ENCODE peak calls at places on chromosomes 6 and 20, in nine cellular contexts. One of them, this sample, is unnamed.

GRCh38 chr6:100370265-100370664 is 94.5 kb downstream of the SIM1 start:
- DNase-seq in natural killer cell: no peak
- DNase-seq in GM06990: no peak
- DNase-seq in astrocyte of the spinal cord: no peak
- DNase-seq in A172: peak; percentile 2
- DNase-seq in right atrium auricular region: no peak
- DNase-seq in RWPE1: no peak
- DNase-seq in right cardiac atrium: no peak
- DNase-seq in choroid plexus epithelial cell: peak; percentile 26
- DNase-seq in this sample: peak; percentile 18

GRCh38 chr6:48826884-48827701 is 636.0 kb downstream of the MMUT start:
- DNase-seq in natural killer cell: no peak
- DNase-seq in GM06990: no peak
- DNase-seq in astrocyte of the spinal cord: peak; percentile 92
- DNase-seq in A172: peak; percentile 99
- DNase-seq in right atrium auricular region: peak; percentile 66
- DNase-seq in RWPE1: peak; percentile 89
- DNase-seq in right cardiac atrium: no peak
- DNase-seq in choroid plexus epithelial cell: peak; percentile 89
- DNase-seq in this sample: peak; percentile 99

GRCh38 chr6:100463685-100464161 is 998 bp downstream of the SIM1 start:
- DNase-seq in natural killer cell: no peak
- DNase-seq in GM06990: no peak
- DNase-seq in astrocyte of the spinal cord: no peak
- DNase-seq in A172: no peak
- DNase-seq in right atrium auricular region: no peak
- DNase-seq in RWPE1: no peak
- DNase-seq in right cardiac atrium: no peak
- DNase-seq in choroid plexus epithelial cell: no peak
- DNase-seq in this sample: no peak

GRCh38 chr20:61841551-61841950 is 224.1 kb downstream of the TAF4 start:
- DNase-seq in natural killer cell: no peak
- DNase-seq in GM06990: no peak
- DNase-seq in astrocyte of the spinal cord: no peak
- DNase-seq in A172: no peak
- DNase-seq in right atrium auricular region: no peak
- DNase-seq in RWPE1: no peak
- DNase-seq in right cardiac atrium: peak; percentile 16
- DNase-seq in choroid plexus epithelial cell: no peak
- DNase-seq in this sample: no peak

GRCh38 chr20:38173237-38174156 is 8.4 kb upstream of the TGM2 start:
- DNase-seq in natural killer cell: no peak
- DNase-seq in GM06990: no peak
- DNase-seq in astrocyte of the spinal cord: peak; percentile 87
- DNase-seq in A172: peak; percentile 96
- DNase-seq in right atrium auricular region: peak; percentile 91
- DNase-seq in RWPE1: peak; percentile 98
- DNase-seq in right cardiac atrium: peak; percentile 85
- DNase-seq in choroid plexus epithelial cell: peak; percentile 89
- DNase-seq in this sample: peak; percentile 98

GRCh38 chr6:111791415-111791814 is 81.8 kb downstream of the FYN start:
- DNase-seq in natural killer cell: no peak
- DNase-seq in GM06990: no peak
- DNase-seq in astrocyte of the spinal cord: no peak
- DNase-seq in A172: no peak
- DNase-seq in right atrium auricular region: no peak
- DNase-seq in RWPE1: no peak
- DNase-seq in right cardiac atrium: no peak
- DNase-seq in choroid plexus epithelial cell: peak; percentile 44
- DNase-seq in this sample: no peak

GRCh38 chr20:47195573-47195972 is 160.9 kb downstream of the ZMYND8 start:
- DNase-seq in natural killer cell: no peak
- DNase-seq in GM06990: no peak
- DNase-seq in astrocyte of the spinal cord: no peak
- DNase-seq in A172: no peak
- DNase-seq in right atrium auricular region: no peak
- DNase-seq in RWPE1: no peak
- DNase-seq in right cardiac atrium: no peak
- DNase-seq in choroid plexus epithelial cell: no peak
- DNase-seq in this sample: no peak

GRCh38 chr6:156862711-156863110 is 85.5 kb downstream of the ARID1B start:
- DNase-seq in natural killer cell: no peak
- DNase-seq in GM06990: no peak
- DNase-seq in astrocyte of the spinal cord: no peak
- DNase-seq in A172: no peak
- DNase-seq in right atrium auricular region: no peak
- DNase-seq in RWPE1: no peak
- DNase-seq in right cardiac atrium: no peak
- DNase-seq in choroid plexus epithelial cell: no peak
- DNase-seq in this sample: no peak

GRCh38 chr20:3072530-3073250 is 1.3 kb downstream of the OXT start:
- DNase-seq in natural killer cell: no peak
- DNase-seq in GM06990: no peak
- DNase-seq in astrocyte of the spinal cord: no peak
- DNase-seq in A172: no peak
- DNase-seq in right atrium auricular region: no peak
- DNase-seq in RWPE1: no peak
- DNase-seq in right cardiac atrium: no peak
- DNase-seq in choroid plexus epithelial cell: no peak
- DNase-seq in this sample: no peak

GRCh38 chr20:55160996-55161395 is 685.6 kb downstream of the DOK5 start:
- DNase-seq in natural killer cell: no peak
- DNase-seq in GM06990: no peak
- DNase-seq in astrocyte of the spinal cord: peak; percentile 85
- DNase-seq in A172: peak; percentile 99
- DNase-seq in right atrium auricular region: no peak
- DNase-seq in RWPE1: peak; percentile 53
- DNase-seq in right cardiac atrium: no peak
- DNase-seq in choroid plexus epithelial cell: no peak
- DNase-seq in this sample: peak; percentile 48

GRCh38 chr20:17228624-17229061 is 1.8 kb downstream of the PCSK2 start:
- DNase-seq in natural killer cell: no peak
- DNase-seq in GM06990: no peak
- DNase-seq in astrocyte of the spinal cord: no peak
- DNase-seq in A172: no peak
- DNase-seq in right atrium auricular region: no peak
- DNase-seq in RWPE1: no peak
- DNase-seq in right cardiac atrium: peak; percentile 34
- DNase-seq in choroid plexus epithelial cell: no peak
- DNase-seq in this sample: no peak

GRCh38 chr6:55277628-55278003 is 49.7 kb upstream of the GFRAL start:
- DNase-seq in natural killer cell: no peak
- DNase-seq in GM06990: no peak
- DNase-seq in astrocyte of the spinal cord: no peak
- DNase-seq in A172: no peak
- DNase-seq in right atrium auricular region: no peak
- DNase-seq in RWPE1: no peak
- DNase-seq in right cardiac atrium: no peak
- DNase-seq in choroid plexus epithelial cell: no peak
- DNase-seq in this sample: no peak

GRCh38 chr6:128208078-128208477 is 307.2 kb upstream of the THEMIS start:
- DNase-seq in natural killer cell: no peak
- DNase-seq in GM06990: no peak
- DNase-seq in astrocyte of the spinal cord: peak; percentile 44
- DNase-seq in A172: peak; percentile 60
- DNase-seq in right atrium auricular region: no peak
- DNase-seq in RWPE1: no peak
- DNase-seq in right cardiac atrium: no peak
- DNase-seq in choroid plexus epithelial cell: peak; percentile 65
- DNase-seq in this sample: peak; percentile 61

GRCh38 chr20:38049800-38050199 is 16.3 kb downstream of the RPRD1B start:
- DNase-seq in natural killer cell: no peak
- DNase-seq in GM06990: no peak
- DNase-seq in astrocyte of the spinal cord: peak; percentile 76
- DNase-seq in A172: peak; percentile 80
- DNase-seq in right atrium auricular region: no peak
- DNase-seq in RWPE1: peak; percentile 89
- DNase-seq in right cardiac atrium: no peak
- DNase-seq in choroid plexus epithelial cell: peak; percentile 82
- DNase-seq in this sample: peak; percentile 86

GRCh38 chr6:111662794-111663231 is 57.1 kb upstream of the TRAF3IP2 start:
- DNase-seq in natural killer cell: no peak
- DNase-seq in GM06990: no peak
- DNase-seq in astrocyte of the spinal cord: peak; percentile 31
- DNase-seq in A172: no peak
- DNase-seq in right atrium auricular region: no peak
- DNase-seq in RWPE1: no peak
- DNase-seq in right cardiac atrium: no peak
- DNase-seq in choroid plexus epithelial cell: peak; percentile 23
- DNase-seq in this sample: no peak

GRCh38 chr6:142824491-142824890 is 120.5 kb downstream of the HIVEP2 start:
- DNase-seq in natural killer cell: no peak
- DNase-seq in GM06990: no peak
- DNase-seq in astrocyte of the spinal cord: no peak
- DNase-seq in A172: no peak
- DNase-seq in right atrium auricular region: no peak
- DNase-seq in RWPE1: no peak
- DNase-seq in right cardiac atrium: no peak
- DNase-seq in choroid plexus epithelial cell: no peak
- DNase-seq in this sample: no peak

GRCh38 chr6:158018370-158018771 is 36.7 kb downstream of the SYNJ2 start:
- DNase-seq in natural killer cell: no peak
- DNase-seq in GM06990: no peak
- DNase-seq in astrocyte of the spinal cord: no peak
- DNase-seq in A172: no peak
- DNase-seq in right atrium auricular region: no peak
- DNase-seq in RWPE1: no peak
- DNase-seq in right cardiac atrium: peak; percentile 14
- DNase-seq in choroid plexus epithelial cell: peak; percentile 50
- DNase-seq in this sample: no peak

GRCh38 chr6:148565931-148566663 is 180.7 kb upstream of the UST start:
- DNase-seq in natural killer cell: no peak
- DNase-seq in GM06990: peak; percentile 28
- DNase-seq in astrocyte of the spinal cord: peak; percentile 92
- DNase-seq in A172: peak; percentile 71
- DNase-seq in right atrium auricular region: peak; percentile 77
- DNase-seq in RWPE1: peak; percentile 34
- DNase-seq in right cardiac atrium: peak; percentile 58
- DNase-seq in choroid plexus epithelial cell: peak; percentile 90
- DNase-seq in this sample: peak; percentile 80

GRCh38 chr20:35511814-35512420 is 17.5 kb downstream of the C20orf173 start:
- DNase-seq in natural killer cell: no peak
- DNase-seq in GM06990: no peak
- DNase-seq in astrocyte of the spinal cord: peak; percentile 53
- DNase-seq in A172: peak; percentile 57
- DNase-seq in right atrium auricular region: no peak
- DNase-seq in RWPE1: peak; percentile 64
- DNase-seq in right cardiac atrium: no peak
- DNase-seq in choroid plexus epithelial cell: peak; percentile 80
- DNase-seq in this sample: peak; percentile 68

GRCh38 chr6:17130786-17131185 is 28.9 kb downstream of the STMND1 start:
- DNase-seq in natural killer cell: no peak
- DNase-seq in GM06990: no peak
- DNase-seq in astrocyte of the spinal cord: no peak
- DNase-seq in A172: no peak
- DNase-seq in right atrium auricular region: no peak
- DNase-seq in RWPE1: no peak
- DNase-seq in right cardiac atrium: no peak
- DNase-seq in choroid plexus epithelial cell: no peak
- DNase-seq in this sample: no peak

GRCh38 chr20:2314759-2315439 is 19.1 kb downstream of the TGM3 start:
- DNase-seq in natural killer cell: no peak
- DNase-seq in GM06990: no peak
- DNase-seq in astrocyte of the spinal cord: peak; percentile 76
- DNase-seq in A172: peak; percentile 98
- DNase-seq in right atrium auricular region: peak; percentile 64
- DNase-seq in RWPE1: peak; percentile 84
- DNase-seq in right cardiac atrium: no peak
- DNase-seq in choroid plexus epithelial cell: peak; percentile 31
- DNase-seq in this sample: peak; percentile 30

GRCh38 chr6:84773133-84773430 is 8.7 kb upstream of the TBX18 start:
- DNase-seq in natural killer cell: no peak
- DNase-seq in GM06990: no peak
- DNase-seq in astrocyte of the spinal cord: no peak
- DNase-seq in A172: no peak
- DNase-seq in right atrium auricular region: no peak
- DNase-seq in RWPE1: no peak
- DNase-seq in right cardiac atrium: no peak
- DNase-seq in choroid plexus epithelial cell: peak; percentile 50
- DNase-seq in this sample: no peak

GRCh38 chr6:109050012-109050411 is 44.6 kb downstream of the SESN1 start:
- DNase-seq in natural killer cell: no peak
- DNase-seq in GM06990: no peak
- DNase-seq in astrocyte of the spinal cord: no peak
- DNase-seq in A172: no peak
- DNase-seq in right atrium auricular region: no peak
- DNase-seq in RWPE1: peak; percentile 35
- DNase-seq in right cardiac atrium: no peak
- DNase-seq in choroid plexus epithelial cell: no peak
- DNase-seq in this sample: no peak

GRCh38 chr20:62493886-62494285 is 18.1 kb upstream of the GATA5 start:
- DNase-seq in natural killer cell: no peak
- DNase-seq in GM06990: no peak
- DNase-seq in astrocyte of the spinal cord: no peak
- DNase-seq in A172: no peak
- DNase-seq in right atrium auricular region: no peak
- DNase-seq in RWPE1: no peak
- DNase-seq in right cardiac atrium: no peak
- DNase-seq in choroid plexus epithelial cell: no peak
- DNase-seq in this sample: no peak

GRCh38 chr20:61748376-61748775 is 317.3 kb downstream of the TAF4 start:
- DNase-seq in natural killer cell: no peak
- DNase-seq in GM06990: no peak
- DNase-seq in astrocyte of the spinal cord: peak; percentile 65
- DNase-seq in A172: no peak
- DNase-seq in right atrium auricular region: no peak
- DNase-seq in RWPE1: no peak
- DNase-seq in right cardiac atrium: no peak
- DNase-seq in choroid plexus epithelial cell: peak; percentile 54
- DNase-seq in this sample: no peak

GRCh38 chr6:54244430-54244829 is 63.8 kb upstream of the TINAG start:
- DNase-seq in natural killer cell: no peak
- DNase-seq in GM06990: no peak
- DNase-seq in astrocyte of the spinal cord: peak; percentile 36
- DNase-seq in A172: peak; percentile 14
- DNase-seq in right atrium auricular region: no peak
- DNase-seq in RWPE1: peak; percentile 26
- DNase-seq in right cardiac atrium: no peak
- DNase-seq in choroid plexus epithelial cell: peak; percentile 63
- DNase-seq in this sample: peak; percentile 71

GRCh38 chr6:9140181-9140580 is 704.8 kb upstream of the SLC35B3 start:
- DNase-seq in natural killer cell: no peak
- DNase-seq in GM06990: no peak
- DNase-seq in astrocyte of the spinal cord: peak; percentile 16
- DNase-seq in A172: peak; percentile 11
- DNase-seq in right atrium auricular region: no peak
- DNase-seq in RWPE1: peak; percentile 27
- DNase-seq in right cardiac atrium: no peak
- DNase-seq in choroid plexus epithelial cell: no peak
- DNase-seq in this sample: peak; percentile 82

GRCh38 chr6:42979523-42980177 is 669 bp upstream of the PEX6 start:
- DNase-seq in natural killer cell: no peak
- DNase-seq in GM06990: no peak
- DNase-seq in astrocyte of the spinal cord: peak; percentile 48
- DNase-seq in A172: no peak
- DNase-seq in right atrium auricular region: no peak
- DNase-seq in RWPE1: peak; percentile 74
- DNase-seq in right cardiac atrium: no peak
- DNase-seq in choroid plexus epithelial cell: no peak
- DNase-seq in this sample: peak; percentile 48

GRCh38 chr20:54061106-54061881 is 9.1 kb downstream of the BCAS1 start:
- DNase-seq in natural killer cell: no peak
- DNase-seq in GM06990: no peak
- DNase-seq in astrocyte of the spinal cord: no peak
- DNase-seq in A172: peak; percentile 52
- DNase-seq in right atrium auricular region: no peak
- DNase-seq in RWPE1: peak; percentile 73
- DNase-seq in right cardiac atrium: no peak
- DNase-seq in choroid plexus epithelial cell: peak; percentile 28
- DNase-seq in this sample: no peak

GRCh38 chr6:157647261-157647915 is 175.7 kb upstream of the SNX9 start:
- DNase-seq in natural killer cell: no peak
- DNase-seq in GM06990: peak; percentile 17
- DNase-seq in astrocyte of the spinal cord: no peak
- DNase-seq in A172: no peak
- DNase-seq in right atrium auricular region: no peak
- DNase-seq in RWPE1: no peak
- DNase-seq in right cardiac atrium: no peak
- DNase-seq in choroid plexus epithelial cell: no peak
- DNase-seq in this sample: no peak

GRCh38 chr6:3011592-3011991 is 11.9 kb downstream of the NQO2 start:
- DNase-seq in natural killer cell: no peak
- DNase-seq in GM06990: no peak
- DNase-seq in astrocyte of the spinal cord: no peak
- DNase-seq in A172: no peak
- DNase-seq in right atrium auricular region: no peak
- DNase-seq in RWPE1: no peak
- DNase-seq in right cardiac atrium: no peak
- DNase-seq in choroid plexus epithelial cell: no peak
- DNase-seq in this sample: no peak